ENCODE peak calls at places on chromosomes 13 and 19, in ten cellular contexts. P is posterior cingulate gyrus, O is Kasumi-1, S is GOT3, T is NCI-H2171, G is GM23338, B is AG09309, Y is NCI-H1105 treated with DMSO at 0.1 percent for 48 hours, H is K562, R is fibroblast of the aortic adventitia. I is an unnamed sample.

GRCh38 chr19:46384396-46384795 is 29.0 kb downstream of the CCDC8 start:
- DNase-seq in O (no peak), H (no peak), T (no peak), S (no peak), Y (no peak), R (no peak), P (no peak), G (no peak), B (no peak), I (no peak)

GRCh38 chr13:102651392-102651791 is 43.5 kb downstream of the METTL21C start:
- DNase-seq in R (peak), O (no peak), G (no peak), S (no peak), P (no peak), T (no peak), B (no peak), H (no peak), Y (no peak), I (no peak)

GRCh38 chr13:80141114-80141849 is 199.6 kb downstream of the SPRY2 start:
- DNase-seq in H (no peak), B (no peak), S (no peak), R (peak), T (no peak), G (no peak), Y (no peak), O (peak), P (peak), I (no peak)

GRCh38 chr19:44762033-44762432 is 13.5 kb downstream of the BCL3 start:
- DNase-seq in B (no peak), P (no peak), O (no peak), G (no peak), R (no peak), H (no peak), Y (no peak), T (no peak), S (no peak), I (no peak)

GRCh38 chr13:98004107-98004506 is 50.6 kb downstream of the IPO5 start:
- DNase-seq in H (no peak), S (no peak), R (peak), Y (no peak), T (no peak), B (no peak), P (no peak), G (no peak), O (no peak), I (no peak)

GRCh38 chr19:48836089-48837017 is at the start of gene HSD17B14:
- DNase-seq in G (peak), B (no peak), O (no peak), H (peak), T (no peak), P (no peak), R (peak), S (no peak), Y (peak), I (peak)

GRCh38 chr13:34654682-34655081 is 287.4 kb upstream of the NBEA start:
- DNase-seq in G (no peak), T (no peak), S (no peak), Y (no peak), P (no peak), B (no peak), O (no peak), R (no peak), H (no peak), I (no peak)

GRCh38 chr19:14473915-14474578 is 1.1 kb downstream of the PTGER1 start:
- DNase-seq in O (no peak), T (no peak), R (no peak), H (no peak), S (no peak), B (no peak), P (no peak), G (peak), Y (no peak), I (no peak)

GRCh38 chr13:45941261-45941660 is 89.7 kb upstream of the SIAH3 start:
- DNase-seq in R (no peak), Y (no peak), P (no peak), O (no peak), S (no peak), H (no peak), G (peak), B (no peak), T (no peak), I (peak)

GRCh38 chr19:58569943-58570670 is 3.0 kb downstream of the MZF1 start:
- DNase-seq in G (no peak), O (no peak), R (no peak), T (no peak), P (no peak), S (no peak), Y (no peak), B (no peak), H (no peak), I (no peak)

GRCh38 chr13:98768522-98768921 is 16.1 kb upstream of the SLC15A1 start:
- DNase-seq in T (no peak), O (no peak), S (no peak), R (no peak), P (no peak), H (no peak), Y (no peak), B (no peak), G (no peak), I (no peak)

GRCh38 chr19:40294560-40294959 is 9.4 kb upstream of the AKT2 start:
- DNase-seq in B (no peak), R (no peak), Y (no peak), P (peak), O (no peak), T (no peak), G (no peak), H (no peak), S (no peak), I (no peak)